ENCODE peak calls at places on chromosomes 13 and 19, in nine cellular contexts. Q, S, G, P, T, Z, B, K and H are unnamed samples.

GRCh38 chr13:35157143-35157755 is 215.2 kb downstream of the NBEA start:
- DNase-seq in Q (no peak), S (peak), G (peak), P (peak), T (no peak), Z (peak), B (peak), K (peak), H (peak)

GRCh38 chr19:2050349-2050990 is 574 bp downstream of the MKNK2 start:
- DNase-seq in Q (no peak), S (no peak), G (no peak), P (no peak), T (peak), Z (no peak), B (no peak), K (no peak), H (no peak)

GRCh38 chr13:83995930-83996329 is 113.7 kb upstream of the SLITRK1 start:
- DNase-seq in Q (no peak), S (no peak), G (no peak), P (no peak), T (no peak), Z (no peak), B (no peak), K (no peak), H (no peak)

GRCh38 chr13:31201341-31202024 is 1.7 kb downstream of the B3GLCT start:
- DNase-seq in Q (peak), S (no peak), G (peak), P (no peak), T (no peak), Z (no peak), B (no peak), K (peak), H (no peak)

GRCh38 chr19:913080-913748 is at the start of gene R3HDM4:
- DNase-seq in Q (no peak), S (peak), G (peak), P (peak), T (peak), Z (peak), B (peak), K (peak), H (peak)

GRCh38 chr13:110480161-110480560 is 81.4 kb downstream of the RAB20 start:
- DNase-seq in Q (no peak), S (no peak), G (no peak), P (no peak), T (no peak), Z (no peak), B (no peak), K (no peak), H (no peak)

GRCh38 chr13:20714563-20715339 is 11.3 kb downstream of the IL17D start:
- DNase-seq in Q (peak), S (no peak), G (no peak), P (no peak), T (no peak), Z (no peak), B (no peak), K (peak), H (no peak)

GRCh38 chr13:59951011-59951410 is 212.7 kb downstream of the DIAPH3 start:
- DNase-seq in Q (no peak), S (no peak), G (no peak), P (no peak), T (no peak), Z (no peak), B (no peak), K (no peak), H (no peak)

GRCh38 chr13:66021846-66022245 is 1208.3 kb downstream of the PCDH9 start:
- DNase-seq in Q (no peak), S (no peak), G (no peak), P (no peak), T (no peak), Z (no peak), B (no peak), K (no peak), H (no peak)

GRCh38 chr19:5937550-5937949 is 23.5 kb downstream of the CAPS start:
- DNase-seq in Q (no peak), S (no peak), G (no peak), P (no peak), T (no peak), Z (no peak), B (no peak), K (no peak), H (no peak)

GRCh38 chr13:109883181-109884180 is 97.1 kb upstream of the IRS2 start:
- DNase-seq in Q (no peak), S (no peak), G (no peak), P (no peak), T (no peak), Z (no peak), B (no peak), K (no peak), H (no peak)

GRCh38 chr19:1435378-1435989 is 2.7 kb upstream of the RPS15 start:
- DNase-seq in Q (no peak), S (no peak), G (no peak), P (no peak), T (no peak), Z (no peak), B (no peak), K (no peak), H (no peak)

GRCh38 chr19:18898081-18898532 is 2.1 kb upstream of the CERS1 start:
- DNase-seq in Q (no peak), S (no peak), G (no peak), P (no peak), T (peak), Z (no peak), B (no peak), K (no peak), H (no peak)

GRCh38 chr13:45297456-45298205 is 43.4 kb downstream of the TPT1 start:
- DNase-seq in Q (no peak), S (peak), G (no peak), P (no peak), T (no peak), Z (no peak), B (no peak), K (no peak), H (no peak)

GRCh38 chr19:49229416-49229815 is 71.8 kb downstream of the TRPM4 start:
- DNase-seq in Q (no peak), S (no peak), G (no peak), P (no peak), T (no peak), Z (no peak), B (no peak), K (no peak), H (no peak)

GRCh38 chr13:92187378-92187989 is 789.1 kb downstream of the GPC5 start:
- DNase-seq in Q (no peak), S (peak), G (peak), P (peak), T (no peak), Z (peak), B (peak), K (no peak), H (no peak)

GRCh38 chr19:4967738-4968461 is 1.0 kb upstream of the KDM4B start:
- DNase-seq in Q (no peak), S (no peak), G (peak), P (no peak), T (no peak), Z (no peak), B (no peak), K (no peak), H (no peak)

GRCh38 chr19:39390460-39390758 is 497 bp downstream of the PAF1 start:
- DNase-seq in Q (no peak), S (peak), G (peak), P (no peak), T (no peak), Z (no peak), B (peak), K (no peak), H (no peak)

GRCh38 chr19:41785653-41786052 is 10.7 kb upstream of the CEACAM3 start:
- DNase-seq in Q (peak), S (peak), G (peak), P (peak), T (no peak), Z (peak), B (peak), K (no peak), H (peak)

GRCh38 chr13:112209731-112210130 is 142.8 kb downstream of the SOX1 start:
- DNase-seq in Q (no peak), S (no peak), G (no peak), P (no peak), T (no peak), Z (no peak), B (no peak), K (no peak), H (no peak)

DNA sequence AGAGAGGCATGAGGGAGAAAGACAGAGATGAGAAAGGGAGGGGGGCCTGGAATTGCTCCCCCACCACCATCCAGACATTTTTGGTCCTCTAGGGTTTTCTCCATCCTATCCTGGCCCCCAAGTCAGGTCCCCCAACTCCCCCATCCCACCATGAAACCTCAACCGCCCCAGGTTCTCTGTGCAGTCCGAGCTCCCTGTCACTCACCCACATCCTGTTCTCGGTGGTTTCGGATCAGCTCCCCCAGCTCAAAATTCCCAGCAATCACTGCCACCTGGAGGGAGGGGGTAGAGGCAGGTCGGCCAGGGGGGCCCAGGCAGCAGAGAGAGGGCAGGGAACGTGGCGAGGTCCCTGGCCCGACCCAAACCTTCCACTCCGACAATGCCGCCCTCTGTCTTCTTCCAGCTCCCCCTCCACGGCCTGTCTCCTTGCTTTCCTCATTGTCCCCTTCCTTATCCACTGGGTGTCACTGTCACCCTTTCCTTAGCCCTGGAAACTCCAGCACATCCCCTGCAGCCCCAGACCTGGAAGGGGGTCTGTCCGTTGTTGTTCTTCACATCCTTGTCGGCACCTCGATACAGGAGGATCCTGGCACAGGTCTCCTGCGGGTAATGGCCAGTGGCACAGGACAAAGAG is 15.6 kb downstream of the SHANK1 start:
- DNase-seq in Q (no peak), S (no peak), G (no peak), P (no peak), T (peak), Z (peak), B (no peak), K (no peak), H (no peak)
- TF ChIP-seq CTCF in Q (no peak), S (no peak), G (no peak), P (no peak), T (no peak), Z (peak), B (no peak), K (no peak), H (peak)

DNA sequence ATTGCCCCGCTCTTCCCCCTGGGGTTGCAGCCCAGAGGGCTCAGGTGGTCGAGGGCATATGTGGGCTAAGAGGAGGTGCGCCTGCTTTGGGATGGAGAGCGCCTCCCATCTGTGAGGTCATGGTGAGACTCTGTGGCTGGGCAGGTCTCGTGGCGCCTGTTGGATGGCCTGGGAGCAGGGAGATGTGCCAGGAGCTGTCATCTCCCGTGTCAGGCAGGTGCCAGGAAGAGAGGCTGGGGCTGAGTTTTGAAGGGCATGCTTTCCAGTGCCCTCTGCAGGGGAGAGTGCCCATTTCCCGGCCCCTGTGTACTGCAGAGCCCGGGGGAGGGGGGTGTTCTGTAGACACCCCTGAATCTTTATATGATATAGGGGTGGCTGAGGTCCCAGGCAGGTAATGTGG is 2.8 kb downstream of the WTIP start:
- DNase-seq in Q (no peak), S (no peak), G (no peak), P (no peak), T (no peak), Z (no peak), B (no peak), K (peak), H (no peak)
- TF ChIP-seq CTCF in Q (no peak), S (no peak), G (no peak), P (no peak), T (no peak), Z (no peak), B (no peak), K (no peak), H (no peak)

DNA sequence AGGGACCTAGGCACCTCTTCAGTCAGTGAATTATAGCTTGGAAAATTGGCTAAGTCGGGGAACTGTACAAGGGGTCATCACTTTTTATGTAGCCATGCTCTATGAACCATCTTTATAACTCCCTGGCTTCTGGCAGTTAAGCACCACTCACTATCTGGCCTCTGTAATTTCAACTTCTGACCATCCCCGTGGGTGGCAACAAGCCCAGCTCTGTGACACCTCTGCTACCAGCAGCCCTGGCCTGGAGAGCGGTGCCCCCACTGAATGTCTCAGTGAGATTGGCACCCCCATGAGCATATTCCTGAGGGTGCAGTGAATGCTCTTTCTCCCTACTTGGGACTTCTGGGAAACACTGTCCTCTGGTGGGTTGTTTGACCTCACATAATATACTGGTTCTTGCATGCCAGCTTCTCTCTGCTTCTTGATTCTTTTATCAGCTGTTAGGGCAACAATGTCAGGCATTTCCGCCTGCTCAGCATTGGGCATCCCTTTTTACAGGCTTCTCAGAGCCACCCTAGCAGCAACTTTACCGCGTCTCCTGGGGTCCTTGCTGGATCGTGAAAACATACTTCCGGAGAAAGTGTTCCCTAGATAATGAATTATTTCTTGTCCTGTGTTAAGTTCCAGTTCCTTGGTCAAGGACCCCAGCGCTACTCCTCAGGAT is 10.4 kb downstream of the KL start:
- DNase-seq in Q (no peak), S (no peak), G (no peak), P (no peak), T (no peak), Z (no peak), B (no peak), K (peak), H (no peak)
- TF ChIP-seq CTCF in Q (no peak), S (no peak), G (no peak), P (no peak), T (no peak), Z (no peak), B (no peak), K (no peak), H (no peak)

DNA sequence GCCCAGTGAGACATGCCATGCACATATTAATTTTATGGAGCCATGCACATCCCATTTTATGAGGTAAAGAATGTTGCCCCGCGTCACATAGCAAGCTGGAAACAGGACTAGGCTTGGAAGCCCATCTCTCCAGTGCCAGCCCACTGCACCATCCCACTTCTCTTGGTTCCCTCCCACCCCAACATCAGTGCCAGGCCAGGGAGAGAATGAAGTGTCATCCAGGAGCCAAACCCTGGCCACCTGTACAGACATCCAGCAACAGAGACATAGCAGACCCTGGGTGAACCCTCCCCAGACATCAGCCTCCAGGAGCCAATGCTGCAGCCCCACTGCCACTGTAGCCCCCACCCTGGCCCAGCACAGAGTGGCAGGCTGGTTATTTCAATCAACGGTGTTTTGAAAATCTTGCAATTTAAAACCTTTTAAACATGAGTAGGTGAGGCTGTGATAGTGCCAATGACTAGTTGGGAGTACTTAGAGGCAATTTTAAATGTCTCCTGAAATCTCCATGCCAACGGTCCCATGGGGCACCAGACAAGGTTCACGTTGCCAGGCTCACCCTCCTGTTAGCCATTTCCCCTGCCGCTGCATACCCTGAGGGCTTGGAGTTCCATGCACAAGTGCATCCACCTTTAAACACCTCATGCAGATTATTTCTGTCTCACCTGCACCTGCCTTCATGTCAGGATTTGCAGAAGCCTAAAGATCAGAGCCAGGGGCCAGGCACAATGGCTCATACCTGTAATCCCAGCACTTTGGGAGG is 34.7 kb downstream of the VSTM2B start:
- DNase-seq in Q (no peak), S (no peak), G (no peak), P (no peak), T (no peak), Z (no peak), B (no peak), K (no peak), H (no peak)
- TF ChIP-seq CTCF in Q (no peak), S (no peak), G (no peak), P (no peak), T (no peak), Z (no peak), B (no peak), K (no peak), H (no peak)